ENCODE peak calls at places on chromosomes 7 and 10, in five cellular contexts. B, N, C, S and G are unnamed samples.

GRCh38 chr10:21675157-21675796 is 141.2 kb downstream of the MLLT10 start:
- DNase-seq in B (peak), N (no peak), S (no peak), C (peak), G (peak)

GRCh38 chr10:86969421-86970041 is 1.2 kb downstream of the ADIRF start:
- DNase-seq in N (peak), B (no peak), S (no peak), C (no peak), G (no peak)

GRCh38 chr7:87474533-87475358 is 734 bp downstream of the ABCB4 start:
- DNase-seq in S (peak), C (peak), B (peak), N (no peak), G (no peak)

GRCh38 chr10:34723746-34724145 is 91.3 kb downstream of the PARD3 start:
- DNase-seq in C (no peak), B (peak), N (no peak), S (no peak), G (no peak)

GRCh38 chr7:132779164-132779563 is 202.9 kb upstream of the PLXNA4 start:
- DNase-seq in B (no peak), N (no peak), S (no peak), C (no peak), G (no peak)

GRCh38 chr7:72754312-72754711 is 73.7 kb downstream of the TYW1B start:
- DNase-seq in N (no peak), B (no peak), S (no peak), C (no peak), G (no peak)

GRCh38 chr7:16446508-16446907 is 19.0 kb downstream of the SOSTDC1 start:
- DNase-seq in N (no peak), B (no peak), S (no peak), C (no peak), G (no peak)

GRCh38 chr10:9875353-9875752 is 1142.3 kb upstream of the CELF2 start:
- DNase-seq in B (no peak), S (no peak), C (no peak), N (no peak), G (no peak)

GRCh38 chr10:100661546-100661945 is 83.8 kb upstream of the PAX2 start:
- DNase-seq in N (no peak), C (no peak), B (no peak), S (no peak), G (no peak)

GRCh38 chr7:8261711-8262695 is at the start of gene ICA1:
- DNase-seq in N (no peak), S (peak), C (peak), B (peak), G (no peak)

GRCh38 chr7:152132812-152133211 is 107.3 kb downstream of the GALNT11 start:
- DNase-seq in C (no peak), B (no peak), N (no peak), S (no peak), G (no peak)

GRCh38 chr10:51397695-51398094 is 301.7 kb downstream of the CSTF2T start:
- DNase-seq in S (no peak), N (no peak), B (no peak), C (no peak), G (no peak)

GRCh38 chr10:15211464-15211979 is 43.0 kb upstream of the NMT2 start:
- DNase-seq in S (no peak), N (no peak), B (no peak), C (no peak), G (peak)

GRCh38 chr7:39399976-39400375 is 166.2 kb upstream of the YAE1 start:
- DNase-seq in S (no peak), B (peak), N (no peak), C (no peak), G (no peak)

GRCh38 chr7:124364283-124364682 is 331.4 kb upstream of the TMEM229A start:
- DNase-seq in S (no peak), N (no peak), C (peak), B (no peak), G (no peak)

DNA sequence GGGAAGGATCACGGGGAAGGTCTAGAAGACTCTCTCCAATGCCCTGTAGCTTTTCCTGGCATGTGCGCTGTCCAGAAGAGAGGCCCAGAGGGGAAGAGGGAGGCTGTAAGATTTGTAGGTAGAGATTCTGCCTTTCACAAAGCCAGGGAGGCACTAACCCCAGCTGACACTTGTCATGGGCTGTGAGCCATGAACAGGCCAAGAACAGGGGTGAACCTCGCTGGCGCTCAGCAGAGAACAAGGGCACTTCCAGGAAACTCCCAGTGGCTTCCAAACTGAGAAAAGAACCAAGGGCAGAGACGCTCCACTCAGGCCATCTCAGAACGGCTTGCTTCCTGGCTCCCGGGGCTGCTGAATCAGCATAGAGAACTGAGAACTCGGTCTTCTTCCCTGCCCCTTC is 257.8 kb upstream of the ZNF32 start:
- DNase-seq in C (no peak), S (no peak), B (no peak), N (peak), G (no peak)
- TF ChIP-seq POLR2AphosphoS5 in C (no peak), S (no peak), B (no peak), N (no peak), G (no peak)

DNA sequence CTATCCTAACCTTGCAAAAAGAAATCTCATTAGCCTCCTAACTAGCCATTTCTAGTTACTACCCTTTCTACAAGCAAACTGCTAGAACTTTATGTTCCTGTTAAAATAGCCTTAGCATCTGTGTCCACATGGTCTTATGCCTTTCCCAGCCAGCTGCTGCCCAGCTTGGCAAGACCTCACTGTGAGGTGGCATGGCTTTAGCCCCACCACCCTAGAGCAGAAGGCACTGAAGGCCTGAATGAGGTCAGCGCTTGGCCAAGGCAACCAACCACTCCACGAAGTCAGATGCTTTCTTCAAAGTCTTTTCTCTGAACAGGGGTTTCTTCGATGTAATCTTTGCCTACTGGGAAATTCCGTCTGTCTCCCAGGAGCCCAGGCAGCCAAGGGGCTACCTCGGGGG is 41.6 kb downstream of the POLR3A start:
- DNase-seq in B (no peak), C (no peak), N (no peak), S (no peak), G (no peak)
- TF ChIP-seq POLR2AphosphoS5 in B (no peak), C (no peak), N (no peak), S (no peak), G (no peak)

GRCh38 chr7:106426803-106427202 is 142.0 kb upstream of the NAMPT start:
- DNase-seq in S (no peak), C (no peak), N (no peak), B (no peak), G (no peak)
- TF ChIP-seq POLR2AphosphoS5 in S (no peak), C (no peak), N (no peak), B (no peak), G (no peak)

GRCh38 chr7:50653116-50653854 is 88.1 kb upstream of the DDC start:
- DNase-seq in S (no peak), B (no peak), N (peak), C (no peak), G (no peak)
- TF ChIP-seq POLR2AphosphoS5 in S (no peak), B (no peak), N (no peak), C (peak), G (no peak)

GRCh38 chr7:137998250-137998649 is 3.6 kb downstream of the CREB3L2 start:
- DNase-seq in N (no peak), B (no peak), S (no peak), C (no peak), G (no peak)

GRCh38 chr7:138001529-138002095 is at the start of gene CREB3L2:
- DNase-seq in C (peak), B (peak), N (no peak), S (no peak), G (no peak)

GRCh38 chr7:138002096-138002827 is 376 bp upstream of the CREB3L2 start:
- DNase-seq in N (peak), S (peak), C (peak), B (peak), G (peak)

GRCh38 chr7:137999496-138000080 is 2.3 kb downstream of the CREB3L2 start:
- DNase-seq in S (no peak), N (no peak), B (no peak), C (no peak), G (no peak)

GRCh38 chr7:138000081-138000701 is 1.7 kb downstream of the CREB3L2 start:
- DNase-seq in B (peak), S (no peak), C (no peak), N (no peak), G (no peak)
- TF ChIP-seq POLR2AphosphoS5 in B (no peak), S (no peak), C (peak), N (peak), G (no peak)

DNA sequence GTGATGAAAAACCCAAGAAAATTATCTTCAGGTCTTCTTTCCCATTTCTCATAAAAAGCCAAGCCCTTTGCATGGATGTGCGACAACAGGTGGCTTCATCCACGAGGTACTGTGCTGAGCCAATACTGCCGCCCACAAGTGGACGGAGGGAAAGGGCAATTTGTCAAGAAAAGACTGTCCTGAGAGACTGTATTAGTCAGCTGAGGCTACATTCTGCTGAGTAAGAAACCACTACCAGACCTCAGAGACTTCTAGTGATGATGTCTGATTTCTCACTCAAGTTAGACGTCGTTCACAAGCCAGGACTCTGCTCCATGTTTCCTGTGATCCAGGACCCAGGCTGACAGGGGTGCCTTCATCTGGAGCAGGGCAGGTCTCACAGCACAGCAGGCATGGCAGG is 171.5 kb upstream of the CDCA7L start:
- DNase-seq in N (no peak), C (no peak), S (no peak), B (no peak), G (no peak)
- TF ChIP-seq POLR2AphosphoS5 in N (no peak), C (no peak), S (no peak), B (no peak), G (no peak)

GRCh38 chr7:107613948-107614347 is 33.9 kb downstream of the BCAP29 start:
- DNase-seq in S (no peak), C (no peak), N (no peak), B (no peak), G (no peak)

GRCh38 chr7:107606303-107606702 is 26.3 kb downstream of the BCAP29 start:
- DNase-seq in B (no peak), N (no peak), S (no peak), C (no peak), G (no peak)

GRCh38 chr7:107610353-107610752 is 30.3 kb downstream of the BCAP29 start:
- DNase-seq in C (no peak), B (no peak), S (no peak), N (no peak), G (no peak)

GRCh38 chr7:107613439-107613838 is 33.4 kb downstream of the BCAP29 start:
- DNase-seq in B (no peak), N (no peak), C (no peak), S (no peak), G (no peak)

GRCh38 chr7:107609861-107610260 is 29.8 kb downstream of the BCAP29 start:
- DNase-seq in N (no peak), S (no peak), C (no peak), B (no peak), G (no peak)
- TF ChIP-seq POLR2AphosphoS5 in N (no peak), S (no peak), C (no peak), B (no peak), G (no peak)

GRCh38 chr7:50351267-50351666 is 46.8 kb downstream of the IKZF1 start:
- DNase-seq in N (no peak), B (no peak), C (no peak), S (no peak), G (no peak)
- TF ChIP-seq POLR2AphosphoS5 in N (no peak), B (no peak), C (no peak), S (no peak), G (no peak)